ENCODE peak calls at places on chromosomes 12 and 14, in seven cellular contexts. E, Z, X, I, N, L and F are unnamed samples.

GRCh38 chr14:94341654-94342333 is 18.7 kb upstream of the SERPINA6 start:
- DNase-seq in E (no peak), Z (no peak), X (peak), I (no peak), N (no peak), L (no peak), F (no peak)

GRCh38 chr12:120352117-120352516 is 16.8 kb downstream of the MSI1 start:
- DNase-seq in E (no peak), Z (no peak), X (peak), I (no peak), N (no peak), L (no peak), F (no peak)

GRCh38 chr12:117919479-117919878 is 49.3 kb downstream of the KSR2 start:
- DNase-seq in E (no peak), Z (no peak), X (no peak), I (no peak), N (no peak), L (no peak), F (no peak)

GRCh38 chr12:108240928-108241327 is 98.2 kb downstream of the CMKLR1 start:
- DNase-seq in E (no peak), Z (no peak), X (no peak), I (no peak), N (no peak), L (no peak), F (no peak)

GRCh38 chr14:74083161-74083560 is 1.1 kb downstream of the ALDH6A1 start:
- DNase-seq in E (no peak), Z (no peak), X (no peak), I (no peak), N (no peak), L (no peak), F (no peak)

GRCh38 chr14:99345472-99345871 is 73.5 kb upstream of the BCL11B start:
- DNase-seq in E (no peak), Z (no peak), X (no peak), I (no peak), N (no peak), L (no peak), F (no peak)

GRCh38 chr12:80648866-80649265 is 58.6 kb upstream of the MYF6 start:
- DNase-seq in E (no peak), Z (no peak), X (peak), I (no peak), N (no peak), L (no peak), F (no peak)

GRCh38 chr12:113271853-113272561 is 50.7 kb downstream of the TPCN1 start:
- DNase-seq in E (peak), Z (peak), X (peak), I (peak), N (peak), L (no peak), F (no peak)

GRCh38 chr12:100494026-100494425 is 20.4 kb downstream of the NR1H4 start:
- DNase-seq in E (no peak), Z (no peak), X (no peak), I (no peak), N (no peak), L (no peak), F (no peak)

GRCh38 chr12:4725057-4725456 is 4.9 kb downstream of the GALNT8 start:
- DNase-seq in E (no peak), Z (no peak), X (no peak), I (no peak), N (no peak), L (no peak), F (no peak)

GRCh38 chr12:76290963-76291859 is 57.0 kb downstream of the BBS10 start:
- DNase-seq in E (no peak), Z (no peak), X (no peak), I (no peak), N (no peak), L (no peak), F (no peak)

GRCh38 chr12:111418594-111418880 is 12.8 kb downstream of the SH2B3 start:
- DNase-seq in E (no peak), Z (no peak), X (no peak), I (no peak), N (no peak), L (no peak), F (no peak)

GRCh38 chr12:101076940-101077351 is 133.1 kb downstream of the SLC5A8 start:
- DNase-seq in E (no peak), Z (no peak), X (peak), I (no peak), N (no peak), L (no peak), F (no peak)

GRCh38 chr12:80593766-80594165 is 113.7 kb upstream of the MYF6 start:
- DNase-seq in E (no peak), Z (no peak), X (peak), I (no peak), N (no peak), L (no peak), F (no peak)